ENCODE peak calls at places on chromosomes 2 and 18, in four cellular contexts. K is HepG2, M is K562, W is H1. D is an unnamed sample.

GRCh38 chr2:172813314-172813888 is 77.8 kb downstream of the RAPGEF4 start:
- DNase-seq in W (no peak), K (no peak), M (no peak), D (peak; percentile 43)

GRCh38 chr2:37350034-37350433 is 5.6 kb downstream of the QPCT start:
- DNase-seq in K (peak; percentile 67), W (no peak), M (no peak), D (no peak)

GRCh38 chr2:222733470-222733845 is 62.0 kb downstream of the MOGAT1 start:
- DNase-seq in W (no peak), K (peak; percentile 83), M (no peak), D (no peak)

GRCh38 chr2:2251255-2251654 is 79.8 kb downstream of the MYT1L start:
- DNase-seq in M (no peak), K (no peak), W (no peak), D (no peak)

GRCh38 chr2:137975280-137976271 is 11.3 kb downstream of the HNMT start:
- DNase-seq in K (peak; percentile 73), M (no peak), W (no peak), D (no peak)

GRCh38 chr18:13611058-13611615 is 115.2 kb downstream of the FAM210A start:
- DNase-seq in K (no peak), M (no peak), W (no peak), D (no peak)

GRCh38 chr2:165074323-165074722 is 119.0 kb upstream of the SLC38A11 start:
- DNase-seq in W (no peak), M (no peak), K (no peak), D (no peak)

GRCh38 chr2:67565761-67566160 is 168.6 kb downstream of the ETAA1 start:
- DNase-seq in W (no peak), M (no peak), K (no peak), D (peak; percentile 54)

GRCh38 chr2:238108423-238109201 is 8.5 kb downstream of the ESPNL start:
- DNase-seq in K (no peak), M (peak; percentile 33), W (peak; percentile 73), D (no peak)

GRCh38 chr2:239274391-239275001 is 126.3 kb downstream of the HDAC4 start:
- DNase-seq in W (no peak), M (peak; percentile 78), K (no peak), D (peak; percentile 74)

GRCh38 chr2:14967739-14968138 is 335.2 kb downstream of the LRATD1 start:
- DNase-seq in M (no peak), K (no peak), W (no peak), D (no peak)

GRCh38 chr2:239896075-239896474 is 129.1 kb downstream of the NDUFA10 start:
- DNase-seq in W (no peak), K (no peak), M (no peak), D (no peak)

GRCh38 chr2:55843096-55843991 is 80.2 kb downstream of the EFEMP1 start:
- DNase-seq in W (no peak), M (no peak), K (peak; percentile 59), D (peak; percentile 18)

GRCh38 chr18:3230401-3231334 is 10.9 kb upstream of the MYOM1 start:
- DNase-seq in K (no peak), M (peak; percentile 37), W (no peak), D (peak; percentile 49)

GRCh38 chr2:226583715-226584114 is 215.9 kb downstream of the IRS1 start:
- DNase-seq in K (peak; percentile 94), W (no peak), M (no peak), D (peak; percentile 33)

GRCh38 chr2:241270531-241270930 is 44.9 kb downstream of the HDLBP start:
- DNase-seq in K (no peak), M (no peak), W (no peak), D (no peak)

GRCh38 chr2:199804831-199805230 is 46.2 kb downstream of the FTCDNL1 start:
- DNase-seq in M (no peak), K (no peak), W (no peak), D (no peak)

GRCh38 chr2:226334981-226335720 is 464.5 kb downstream of the IRS1 start:
- DNase-seq in K (peak; percentile 34), M (no peak), W (no peak), D (no peak)

GRCh38 chr2:205495819-205496218 is 186.5 kb upstream of the NRP2 start:
- DNase-seq in W (no peak), M (no peak), K (no peak), D (no peak)

GRCh38 chr2:40741532-40741931 is 289.6 kb upstream of the SLC8A1 start:
- DNase-seq in W (no peak), K (no peak), M (no peak), D (no peak)

GRCh38 chr18:46759885-46760284 is 3.0 kb upstream of the ST8SIA5 start:
- DNase-seq in W (no peak), K (no peak), M (no peak), D (no peak)

GRCh38 chr2:26471766-26472706 is 5.9 kb downstream of the OTOF start:
- DNase-seq in W (no peak), K (no peak), M (peak; percentile 59), D (peak; percentile 47)
- TF ChIP-seq RNF2 in W (no peak), K (no peak), M (no peak), D (no peak)

GRCh38 chr2:62972601-62973000 is 78.0 kb upstream of the OTX1 start:
- DNase-seq in W (no peak), K (no peak), M (no peak), D (no peak)
- TF ChIP-seq RNF2 in W (no peak), K (no peak), M (no peak), D (no peak)

GRCh38 chr18:6010284-6010683 is 115.0 kb upstream of the TMEM200C start:
- DNase-seq in M (no peak), W (no peak), K (no peak), D (no peak)

GRCh38 chr18:6009751-6010150 is 114.4 kb upstream of the TMEM200C start:
- DNase-seq in M (no peak), K (no peak), W (no peak), D (no peak)

GRCh38 chr18:6004119-6004518 is 108.8 kb upstream of the TMEM200C start:
- DNase-seq in W (no peak), M (no peak), K (no peak), D (no peak)

GRCh38 chr18:6001867-6002266 is 106.5 kb upstream of the TMEM200C start:
- DNase-seq in M (no peak), W (no peak), K (no peak), D (no peak)

DNA sequence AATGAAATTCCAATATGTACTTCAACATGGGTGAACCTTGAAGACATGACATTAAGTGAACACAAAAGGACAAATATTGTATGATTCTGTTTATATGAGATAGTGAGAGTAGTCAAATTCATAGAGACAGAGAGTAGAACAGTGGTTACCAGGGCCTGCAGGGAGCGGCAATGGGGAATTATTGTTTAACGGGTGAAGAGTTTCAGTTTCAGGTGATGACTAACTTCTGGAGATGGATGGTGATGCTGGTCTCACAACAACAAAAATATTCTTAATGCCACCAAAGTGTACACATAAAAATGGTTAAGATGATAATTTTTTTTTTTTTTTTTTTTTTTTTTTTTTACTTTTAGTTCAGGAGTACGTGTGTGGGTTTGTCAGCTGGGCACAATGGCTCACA is 109.4 kb upstream of the TMEM200C start:
- DNase-seq in W (no peak), M (no peak), K (no peak), D (no peak)
- TF ChIP-seq RNF2 in W (no peak), M (no peak), K (no peak), D (no peak)

GRCh38 chr2:101173707-101174295 is 22.6 kb upstream of the TBC1D8 start:
- DNase-seq in K (no peak), M (no peak), W (no peak), D (no peak)
- TF ChIP-seq RNF2 in K (no peak), M (no peak), W (no peak), D (no peak)

D was measured in A549.